ENCODE peak calls at places on chromosomes 16 and 17, in eight cellular contexts. One of them, this sample, is unnamed.

GRCh38 chr17:57751348-57751970 is 6.4 kb upstream of the CCDC182 start:
- DNase-seq in NCI-H526 treated with DMSO at 0.1 percent for 48 hours: no peak
- DNase-seq in transverse colon: no peak
- DNase-seq in A549: no peak
- DNase-seq in uterus: no peak
- DNase-seq in H7: no peak
- DNase-seq in Ammon's horn: no peak
- DNase-seq in stimulated activated CD8-positive, alpha-beta memory T cell treated with anti-CD3 and anti-CD28 coated beads, Interleukin-4, amount 100 ng/mL, for 4 hours: no peak
- DNase-seq in this sample: no peak

GRCh38 chr16:1105888-1106620 is 10.0 kb upstream of the C1QTNF8 start:
- DNase-seq in NCI-H526 treated with DMSO at 0.1 percent for 48 hours: no peak
- DNase-seq in transverse colon: peak; percentile 59
- DNase-seq in A549: peak; percentile 94
- DNase-seq in uterus: peak; percentile 62
- DNase-seq in H7: peak; percentile 67
- DNase-seq in Ammon's horn: peak; percentile 79
- DNase-seq in stimulated activated CD8-positive, alpha-beta memory T cell treated with anti-CD3 and anti-CD28 coated beads, Interleukin-4, amount 100 ng/mL, for 4 hours: no peak
- DNase-seq in this sample: peak; percentile 11

GRCh38 chr17:74566132-74566753 is 1.1 kb downstream of the CD300H start:
- DNase-seq in NCI-H526 treated with DMSO at 0.1 percent for 48 hours: no peak
- DNase-seq in transverse colon: peak; percentile 39
- DNase-seq in A549: peak; percentile 51
- DNase-seq in uterus: no peak
- DNase-seq in H7: peak; percentile 88
- DNase-seq in Ammon's horn: peak; percentile 54
- DNase-seq in stimulated activated CD8-positive, alpha-beta memory T cell treated with anti-CD3 and anti-CD28 coated beads, Interleukin-4, amount 100 ng/mL, for 4 hours: no peak
- DNase-seq in this sample: no peak

GRCh38 chr16:9012848-9013507 is 49.3 kb upstream of the USP7 start:
- DNase-seq in NCI-H526 treated with DMSO at 0.1 percent for 48 hours: peak; percentile 14
- DNase-seq in transverse colon: no peak
- DNase-seq in A549: no peak
- DNase-seq in uterus: no peak
- DNase-seq in H7: peak; percentile 94
- DNase-seq in Ammon's horn: peak; percentile 30
- DNase-seq in stimulated activated CD8-positive, alpha-beta memory T cell treated with anti-CD3 and anti-CD28 coated beads, Interleukin-4, amount 100 ng/mL, for 4 hours: no peak
- DNase-seq in this sample: no peak

GRCh38 chr17:28193241-28193640 is 125.8 kb upstream of the TMEM97 start:
- DNase-seq in NCI-H526 treated with DMSO at 0.1 percent for 48 hours: no peak
- DNase-seq in transverse colon: peak; percentile 21
- DNase-seq in A549: no peak
- DNase-seq in uterus: no peak
- DNase-seq in H7: no peak
- DNase-seq in Ammon's horn: peak; percentile 59
- DNase-seq in stimulated activated CD8-positive, alpha-beta memory T cell treated with anti-CD3 and anti-CD28 coated beads, Interleukin-4, amount 100 ng/mL, for 4 hours: no peak
- DNase-seq in this sample: no peak

GRCh38 chr17:30477758-30478115 is 529 bp downstream of the GOSR1 start:
- DNase-seq in NCI-H526 treated with DMSO at 0.1 percent for 48 hours: no peak
- DNase-seq in transverse colon: no peak
- DNase-seq in A549: peak; percentile 41
- DNase-seq in uterus: no peak
- DNase-seq in H7: no peak
- DNase-seq in Ammon's horn: peak; percentile 8
- DNase-seq in stimulated activated CD8-positive, alpha-beta memory T cell treated with anti-CD3 and anti-CD28 coated beads, Interleukin-4, amount 100 ng/mL, for 4 hours: no peak
- DNase-seq in this sample: no peak

GRCh38 chr17:47230864-47231263 is 21.7 kb downstream of the MYL4 start:
- DNase-seq in NCI-H526 treated with DMSO at 0.1 percent for 48 hours: no peak
- DNase-seq in transverse colon: no peak
- DNase-seq in A549: no peak
- DNase-seq in uterus: no peak
- DNase-seq in H7: no peak
- DNase-seq in Ammon's horn: no peak
- DNase-seq in stimulated activated CD8-positive, alpha-beta memory T cell treated with anti-CD3 and anti-CD28 coated beads, Interleukin-4, amount 100 ng/mL, for 4 hours: no peak
- DNase-seq in this sample: no peak

GRCh38 chr16:86251682-86252081 is 258.6 kb upstream of the FOXF1 start:
- DNase-seq in NCI-H526 treated with DMSO at 0.1 percent for 48 hours: no peak
- DNase-seq in transverse colon: no peak
- DNase-seq in A549: no peak
- DNase-seq in uterus: no peak
- DNase-seq in H7: no peak
- DNase-seq in Ammon's horn: no peak
- DNase-seq in stimulated activated CD8-positive, alpha-beta memory T cell treated with anti-CD3 and anti-CD28 coated beads, Interleukin-4, amount 100 ng/mL, for 4 hours: no peak
- DNase-seq in this sample: no peak

GRCh38 chr17:42178817-42179216 is 2.1 kb downstream of the KCNH4 start:
- DNase-seq in NCI-H526 treated with DMSO at 0.1 percent for 48 hours: no peak
- DNase-seq in transverse colon: no peak
- DNase-seq in A549: no peak
- DNase-seq in uterus: no peak
- DNase-seq in H7: no peak
- DNase-seq in Ammon's horn: no peak
- DNase-seq in stimulated activated CD8-positive, alpha-beta memory T cell treated with anti-CD3 and anti-CD28 coated beads, Interleukin-4, amount 100 ng/mL, for 4 hours: no peak
- DNase-seq in this sample: no peak

GRCh38 chr16:66271074-66272060 is 95.1 kb upstream of the CDH5 start:
- DNase-seq in NCI-H526 treated with DMSO at 0.1 percent for 48 hours: no peak
- DNase-seq in transverse colon: no peak
- DNase-seq in A549: no peak
- DNase-seq in uterus: no peak
- DNase-seq in H7: no peak
- DNase-seq in Ammon's horn: no peak
- DNase-seq in stimulated activated CD8-positive, alpha-beta memory T cell treated with anti-CD3 and anti-CD28 coated beads, Interleukin-4, amount 100 ng/mL, for 4 hours: no peak
- DNase-seq in this sample: no peak

GRCh38 chr16:14202697-14203096 is 131.6 kb downstream of the MRTFB start:
- DNase-seq in NCI-H526 treated with DMSO at 0.1 percent for 48 hours: no peak
- DNase-seq in transverse colon: no peak
- DNase-seq in A549: no peak
- DNase-seq in uterus: no peak
- DNase-seq in H7: peak; percentile 13
- DNase-seq in Ammon's horn: no peak
- DNase-seq in stimulated activated CD8-positive, alpha-beta memory T cell treated with anti-CD3 and anti-CD28 coated beads, Interleukin-4, amount 100 ng/mL, for 4 hours: no peak
- DNase-seq in this sample: no peak

GRCh38 chr16:14004031-14004718 is 66.9 kb upstream of the MRTFB start:
- DNase-seq in NCI-H526 treated with DMSO at 0.1 percent for 48 hours: no peak
- DNase-seq in transverse colon: no peak
- DNase-seq in A549: no peak
- DNase-seq in uterus: peak; percentile 51
- DNase-seq in H7: no peak
- DNase-seq in Ammon's horn: no peak
- DNase-seq in stimulated activated CD8-positive, alpha-beta memory T cell treated with anti-CD3 and anti-CD28 coated beads, Interleukin-4, amount 100 ng/mL, for 4 hours: no peak
- DNase-seq in this sample: no peak

GRCh38 chr17:14738652-14738988 is 437.7 kb downstream of the HS3ST3B1 start:
- DNase-seq in NCI-H526 treated with DMSO at 0.1 percent for 48 hours: no peak
- DNase-seq in transverse colon: no peak
- DNase-seq in A549: peak; percentile 34
- DNase-seq in uterus: no peak
- DNase-seq in H7: no peak
- DNase-seq in Ammon's horn: no peak
- DNase-seq in stimulated activated CD8-positive, alpha-beta memory T cell treated with anti-CD3 and anti-CD28 coated beads, Interleukin-4, amount 100 ng/mL, for 4 hours: no peak
- DNase-seq in this sample: no peak

GRCh38 chr16:11557811-11558210 is 28.9 kb downstream of the LITAF start:
- DNase-seq in NCI-H526 treated with DMSO at 0.1 percent for 48 hours: no peak
- DNase-seq in transverse colon: no peak
- DNase-seq in A549: no peak
- DNase-seq in uterus: no peak
- DNase-seq in H7: no peak
- DNase-seq in Ammon's horn: peak; percentile 94
- DNase-seq in stimulated activated CD8-positive, alpha-beta memory T cell treated with anti-CD3 and anti-CD28 coated beads, Interleukin-4, amount 100 ng/mL, for 4 hours: no peak
- DNase-seq in this sample: peak; percentile 88

GRCh38 chr17:37693328-37693727 is 50.1 kb upstream of the DDX52 start:
- DNase-seq in NCI-H526 treated with DMSO at 0.1 percent for 48 hours: no peak
- DNase-seq in transverse colon: no peak
- DNase-seq in A549: no peak
- DNase-seq in uterus: no peak
- DNase-seq in H7: no peak
- DNase-seq in Ammon's horn: no peak
- DNase-seq in stimulated activated CD8-positive, alpha-beta memory T cell treated with anti-CD3 and anti-CD28 coated beads, Interleukin-4, amount 100 ng/mL, for 4 hours: no peak
- DNase-seq in this sample: no peak

GRCh38 chr17:60390223-60390622 is 1.7 kb downstream of the USP32 start:
- DNase-seq in NCI-H526 treated with DMSO at 0.1 percent for 48 hours: no peak
- DNase-seq in transverse colon: no peak
- DNase-seq in A549: no peak
- DNase-seq in uterus: no peak
- DNase-seq in H7: no peak
- DNase-seq in Ammon's horn: no peak
- DNase-seq in stimulated activated CD8-positive, alpha-beta memory T cell treated with anti-CD3 and anti-CD28 coated beads, Interleukin-4, amount 100 ng/mL, for 4 hours: no peak
- DNase-seq in this sample: peak; percentile 65

GRCh38 chr17:77374170-77374936 is 233.6 kb downstream of the SEC14L1 start:
- DNase-seq in NCI-H526 treated with DMSO at 0.1 percent for 48 hours: peak; percentile 65
- DNase-seq in transverse colon: peak; percentile 78
- DNase-seq in A549: no peak
- DNase-seq in uterus: peak; percentile 86
- DNase-seq in H7: peak; percentile 99
- DNase-seq in Ammon's horn: peak; percentile 73
- DNase-seq in stimulated activated CD8-positive, alpha-beta memory T cell treated with anti-CD3 and anti-CD28 coated beads, Interleukin-4, amount 100 ng/mL, for 4 hours: no peak
- DNase-seq in this sample: no peak

GRCh38 chr16:4101421-4102275 is 14.6 kb downstream of the ADCY9 start:
- DNase-seq in NCI-H526 treated with DMSO at 0.1 percent for 48 hours: no peak
- DNase-seq in transverse colon: no peak
- DNase-seq in A549: no peak
- DNase-seq in uterus: no peak
- DNase-seq in H7: no peak
- DNase-seq in Ammon's horn: no peak
- DNase-seq in stimulated activated CD8-positive, alpha-beta memory T cell treated with anti-CD3 and anti-CD28 coated beads, Interleukin-4, amount 100 ng/mL, for 4 hours: no peak
- DNase-seq in this sample: no peak

GRCh38 chr17:60592750-60593149 is 7.2 kb upstream of the PPM1D start:
- DNase-seq in NCI-H526 treated with DMSO at 0.1 percent for 48 hours: no peak
- DNase-seq in transverse colon: no peak
- DNase-seq in A549: no peak
- DNase-seq in uterus: no peak
- DNase-seq in H7: no peak
- DNase-seq in Ammon's horn: no peak
- DNase-seq in stimulated activated CD8-positive, alpha-beta memory T cell treated with anti-CD3 and anti-CD28 coated beads, Interleukin-4, amount 100 ng/mL, for 4 hours: no peak
- DNase-seq in this sample: no peak

GRCh38 chr17:9274119-9274445 is 252.8 kb downstream of the NTN1 start:
- DNase-seq in NCI-H526 treated with DMSO at 0.1 percent for 48 hours: no peak
- DNase-seq in transverse colon: no peak
- DNase-seq in A549: no peak
- DNase-seq in uterus: no peak
- DNase-seq in H7: no peak
- DNase-seq in Ammon's horn: no peak
- DNase-seq in stimulated activated CD8-positive, alpha-beta memory T cell treated with anti-CD3 and anti-CD28 coated beads, Interleukin-4, amount 100 ng/mL, for 4 hours: no peak
- DNase-seq in this sample: no peak

GRCh38 chr16:12255473-12255872 is 278.9 kb downstream of the SNX29 start:
- DNase-seq in NCI-H526 treated with DMSO at 0.1 percent for 48 hours: no peak
- DNase-seq in transverse colon: no peak
- DNase-seq in A549: no peak
- DNase-seq in uterus: no peak
- DNase-seq in H7: no peak
- DNase-seq in Ammon's horn: no peak
- DNase-seq in stimulated activated CD8-positive, alpha-beta memory T cell treated with anti-CD3 and anti-CD28 coated beads, Interleukin-4, amount 100 ng/mL, for 4 hours: no peak
- DNase-seq in this sample: no peak

GRCh38 chr17:7042507-7043194 is 1.2 kb downstream of the SLC16A11 start:
- DNase-seq in NCI-H526 treated with DMSO at 0.1 percent for 48 hours: no peak
- DNase-seq in transverse colon: no peak
- DNase-seq in A549: no peak
- DNase-seq in uterus: no peak
- DNase-seq in H7: peak; percentile 90
- DNase-seq in Ammon's horn: no peak
- DNase-seq in stimulated activated CD8-positive, alpha-beta memory T cell treated with anti-CD3 and anti-CD28 coated beads, Interleukin-4, amount 100 ng/mL, for 4 hours: no peak
- DNase-seq in this sample: no peak

GRCh38 chr17:18230288-18231141 is 5.1 kb downstream of the LLGL1 start:
- DNase-seq in NCI-H526 treated with DMSO at 0.1 percent for 48 hours: no peak
- DNase-seq in transverse colon: no peak
- DNase-seq in A549: no peak
- DNase-seq in uterus: no peak
- DNase-seq in H7: no peak
- DNase-seq in Ammon's horn: peak; percentile 92
- DNase-seq in stimulated activated CD8-positive, alpha-beta memory T cell treated with anti-CD3 and anti-CD28 coated beads, Interleukin-4, amount 100 ng/mL, for 4 hours: no peak
- DNase-seq in this sample: no peak

GRCh38 chr16:23223368-23223767 is 40.8 kb downstream of the SCNN1G start:
- DNase-seq in NCI-H526 treated with DMSO at 0.1 percent for 48 hours: no peak
- DNase-seq in transverse colon: no peak
- DNase-seq in A549: no peak
- DNase-seq in uterus: no peak
- DNase-seq in H7: no peak
- DNase-seq in Ammon's horn: no peak
- DNase-seq in stimulated activated CD8-positive, alpha-beta memory T cell treated with anti-CD3 and anti-CD28 coated beads, Interleukin-4, amount 100 ng/mL, for 4 hours: no peak
- DNase-seq in this sample: no peak

GRCh38 chr17:37792787-37793186 is 47.9 kb upstream of the HNF1B start:
- DNase-seq in NCI-H526 treated with DMSO at 0.1 percent for 48 hours: no peak
- DNase-seq in transverse colon: no peak
- DNase-seq in A549: no peak
- DNase-seq in uterus: no peak
- DNase-seq in H7: no peak
- DNase-seq in Ammon's horn: no peak
- DNase-seq in stimulated activated CD8-positive, alpha-beta memory T cell treated with anti-CD3 and anti-CD28 coated beads, Interleukin-4, amount 100 ng/mL, for 4 hours: no peak
- DNase-seq in this sample: peak; percentile 67

GRCh38 chr16:59881366-59881765 is 1147.2 kb upstream of the GOT2 start:
- DNase-seq in NCI-H526 treated with DMSO at 0.1 percent for 48 hours: no peak
- DNase-seq in transverse colon: no peak
- DNase-seq in A549: no peak
- DNase-seq in uterus: no peak
- DNase-seq in H7: no peak
- DNase-seq in Ammon's horn: no peak
- DNase-seq in stimulated activated CD8-positive, alpha-beta memory T cell treated with anti-CD3 and anti-CD28 coated beads, Interleukin-4, amount 100 ng/mL, for 4 hours: no peak
- DNase-seq in this sample: no peak

GRCh38 chr16:180101-180920 is at the start of gene HBQ1:
- DNase-seq in NCI-H526 treated with DMSO at 0.1 percent for 48 hours: no peak
- DNase-seq in transverse colon: no peak
- DNase-seq in A549: peak; percentile 73
- DNase-seq in uterus: no peak
- DNase-seq in H7: peak; percentile 95
- DNase-seq in Ammon's horn: no peak
- DNase-seq in stimulated activated CD8-positive, alpha-beta memory T cell treated with anti-CD3 and anti-CD28 coated beads, Interleukin-4, amount 100 ng/mL, for 4 hours: peak; percentile 20
- DNase-seq in this sample: no peak

GRCh38 chr17:13273744-13274295 is 256.0 kb upstream of the ELAC2 start:
- DNase-seq in NCI-H526 treated with DMSO at 0.1 percent for 48 hours: no peak
- DNase-seq in transverse colon: no peak
- DNase-seq in A549: no peak
- DNase-seq in uterus: no peak
- DNase-seq in H7: no peak
- DNase-seq in Ammon's horn: no peak
- DNase-seq in stimulated activated CD8-positive, alpha-beta memory T cell treated with anti-CD3 and anti-CD28 coated beads, Interleukin-4, amount 100 ng/mL, for 4 hours: no peak
- DNase-seq in this sample: no peak

GRCh38 chr17:45388604-45389325 is 43.9 kb downstream of the ARHGAP27 start:
- DNase-seq in NCI-H526 treated with DMSO at 0.1 percent for 48 hours: no peak
- DNase-seq in transverse colon: no peak
- DNase-seq in A549: no peak
- DNase-seq in uterus: no peak
- DNase-seq in H7: no peak
- DNase-seq in Ammon's horn: no peak
- DNase-seq in stimulated activated CD8-positive, alpha-beta memory T cell treated with anti-CD3 and anti-CD28 coated beads, Interleukin-4, amount 100 ng/mL, for 4 hours: no peak
- DNase-seq in this sample: no peak

GRCh38 chr17:57505841-57506240 is 239.3 kb downstream of the CCDC182 start:
- DNase-seq in NCI-H526 treated with DMSO at 0.1 percent for 48 hours: no peak
- DNase-seq in transverse colon: no peak
- DNase-seq in A549: no peak
- DNase-seq in uterus: no peak
- DNase-seq in H7: no peak
- DNase-seq in Ammon's horn: no peak
- DNase-seq in stimulated activated CD8-positive, alpha-beta memory T cell treated with anti-CD3 and anti-CD28 coated beads, Interleukin-4, amount 100 ng/mL, for 4 hours: no peak
- DNase-seq in this sample: no peak

GRCh38 chr17:82587234-82588086 is 60.8 kb downstream of the WDR45B start:
- DNase-seq in NCI-H526 treated with DMSO at 0.1 percent for 48 hours: no peak
- DNase-seq in transverse colon: no peak
- DNase-seq in A549: no peak
- DNase-seq in uterus: no peak
- DNase-seq in H7: peak; percentile 56
- DNase-seq in Ammon's horn: no peak
- DNase-seq in stimulated activated CD8-positive, alpha-beta memory T cell treated with anti-CD3 and anti-CD28 coated beads, Interleukin-4, amount 100 ng/mL, for 4 hours: no peak
- DNase-seq in this sample: no peak

GRCh38 chr16:67897231-67897630 is 4.2 kb downstream of the PSKH1 start:
- DNase-seq in NCI-H526 treated with DMSO at 0.1 percent for 48 hours: no peak
- DNase-seq in transverse colon: no peak
- DNase-seq in A549: no peak
- DNase-seq in uterus: no peak
- DNase-seq in H7: no peak
- DNase-seq in Ammon's horn: peak; percentile 65
- DNase-seq in stimulated activated CD8-positive, alpha-beta memory T cell treated with anti-CD3 and anti-CD28 coated beads, Interleukin-4, amount 100 ng/mL, for 4 hours: no peak
- DNase-seq in this sample: no peak

GRCh38 chr17:41835800-41836549 is at the start of gene NT5C3B:
- DNase-seq in NCI-H526 treated with DMSO at 0.1 percent for 48 hours: no peak
- DNase-seq in transverse colon: peak; percentile 66
- DNase-seq in A549: peak; percentile 93
- DNase-seq in uterus: peak; percentile 52
- DNase-seq in H7: peak; percentile 98
- DNase-seq in Ammon's horn: peak; percentile 68
- DNase-seq in stimulated activated CD8-positive, alpha-beta memory T cell treated with anti-CD3 and anti-CD28 coated beads, Interleukin-4, amount 100 ng/mL, for 4 hours: peak; percentile 24
- DNase-seq in this sample: no peak

GRCh38 chr17:82866521-82867214 is 26.8 kb upstream of the ZNF750 start:
- DNase-seq in NCI-H526 treated with DMSO at 0.1 percent for 48 hours: no peak
- DNase-seq in transverse colon: no peak
- DNase-seq in A549: no peak
- DNase-seq in uterus: no peak
- DNase-seq in H7: peak; percentile 54
- DNase-seq in Ammon's horn: no peak
- DNase-seq in stimulated activated CD8-positive, alpha-beta memory T cell treated with anti-CD3 and anti-CD28 coated beads, Interleukin-4, amount 100 ng/mL, for 4 hours: no peak
- DNase-seq in this sample: no peak